ENCODE peak calls at places on chromosomes 3 and 15, in four cellular contexts. One of them, this sample, is unnamed.

GRCh38 chr3:9108876-9109569 is 140.4 kb downstream of the SRGAP3 start:
- DNase-seq in activated naive CD4-positive, alpha-beta T cell treated with anti-CD3 and anti-CD28 coated beads, Interleukin-2, amount 10 ng/mL, durations not matched to agents 7 days and 5 days: no peak
- DNase-seq in activated CD8-positive, alpha-beta T cell treated with anti-CD3 and anti-CD28 coated beads for 36 hours: no peak
- DNase-seq in type B pancreatic cell: no peak
- DNase-seq in this sample: no peak

GRCh38 chr15:29126208-29126536 is 143.4 kb downstream of the NSMCE3 start:
- DNase-seq in activated CD8-positive, alpha-beta T cell treated with anti-CD3 and anti-CD28 coated beads for 36 hours: no peak
- DNase-seq in activated naive CD4-positive, alpha-beta T cell treated with anti-CD3 and anti-CD28 coated beads, Interleukin-2, amount 10 ng/mL, durations not matched to agents 7 days and 5 days: no peak
- DNase-seq in type B pancreatic cell: no peak
- DNase-seq in this sample: no peak

GRCh38 chr15:62560943-62561571 is 396.0 kb upstream of the C2CD4B start:
- DNase-seq in activated CD8-positive, alpha-beta T cell treated with anti-CD3 and anti-CD28 coated beads for 36 hours: no peak
- DNase-seq in activated naive CD4-positive, alpha-beta T cell treated with anti-CD3 and anti-CD28 coated beads, Interleukin-2, amount 10 ng/mL, durations not matched to agents 7 days and 5 days: no peak
- DNase-seq in type B pancreatic cell: no peak
- DNase-seq in this sample: no peak

GRCh38 chr3:55481067-55481917 is 5.8 kb downstream of the WNT5A start:
- DNase-seq in type B pancreatic cell: no peak
- DNase-seq in activated naive CD4-positive, alpha-beta T cell treated with anti-CD3 and anti-CD28 coated beads, Interleukin-2, amount 10 ng/mL, durations not matched to agents 7 days and 5 days: no peak
- DNase-seq in activated CD8-positive, alpha-beta T cell treated with anti-CD3 and anti-CD28 coated beads for 36 hours: no peak
- DNase-seq in this sample: peak; percentile 50

GRCh38 chr15:70793694-70794093 is 30.3 kb upstream of the UACA start:
- DNase-seq in activated naive CD4-positive, alpha-beta T cell treated with anti-CD3 and anti-CD28 coated beads, Interleukin-2, amount 10 ng/mL, durations not matched to agents 7 days and 5 days: no peak
- DNase-seq in activated CD8-positive, alpha-beta T cell treated with anti-CD3 and anti-CD28 coated beads for 36 hours: no peak
- DNase-seq in type B pancreatic cell: no peak
- DNase-seq in this sample: no peak

GRCh38 chr3:10196389-10197052 is 31.8 kb downstream of the IRAK2 start:
- DNase-seq in activated CD8-positive, alpha-beta T cell treated with anti-CD3 and anti-CD28 coated beads for 36 hours: no peak
- DNase-seq in activated naive CD4-positive, alpha-beta T cell treated with anti-CD3 and anti-CD28 coated beads, Interleukin-2, amount 10 ng/mL, durations not matched to agents 7 days and 5 days: peak; percentile 37
- DNase-seq in type B pancreatic cell: no peak
- DNase-seq in this sample: peak; percentile 60

GRCh38 chr3:157132341-157132740 is 27.6 kb downstream of the CCNL1 start:
- DNase-seq in type B pancreatic cell: no peak
- DNase-seq in activated CD8-positive, alpha-beta T cell treated with anti-CD3 and anti-CD28 coated beads for 36 hours: no peak
- DNase-seq in activated naive CD4-positive, alpha-beta T cell treated with anti-CD3 and anti-CD28 coated beads, Interleukin-2, amount 10 ng/mL, durations not matched to agents 7 days and 5 days: no peak
- DNase-seq in this sample: no peak

GRCh38 chr15:90463381-90463780 is 66.3 kb upstream of the CRTC3 start:
- DNase-seq in activated naive CD4-positive, alpha-beta T cell treated with anti-CD3 and anti-CD28 coated beads, Interleukin-2, amount 10 ng/mL, durations not matched to agents 7 days and 5 days: no peak
- DNase-seq in activated CD8-positive, alpha-beta T cell treated with anti-CD3 and anti-CD28 coated beads for 36 hours: no peak
- DNase-seq in type B pancreatic cell: no peak
- DNase-seq in this sample: no peak

GRCh38 chr3:195077611-195078540 is 193.1 kb downstream of the XXYLT1 start:
- DNase-seq in activated CD8-positive, alpha-beta T cell treated with anti-CD3 and anti-CD28 coated beads for 36 hours: no peak
- DNase-seq in activated naive CD4-positive, alpha-beta T cell treated with anti-CD3 and anti-CD28 coated beads, Interleukin-2, amount 10 ng/mL, durations not matched to agents 7 days and 5 days: peak; percentile 10
- DNase-seq in type B pancreatic cell: no peak
- DNase-seq in this sample: no peak

GRCh38 chr3:124833710-124834332 is 53.3 kb downstream of the ITGB5 start:
- DNase-seq in activated CD8-positive, alpha-beta T cell treated with anti-CD3 and anti-CD28 coated beads for 36 hours: no peak
- DNase-seq in type B pancreatic cell: no peak
- DNase-seq in activated naive CD4-positive, alpha-beta T cell treated with anti-CD3 and anti-CD28 coated beads, Interleukin-2, amount 10 ng/mL, durations not matched to agents 7 days and 5 days: no peak
- DNase-seq in this sample: no peak

GRCh38 chr15:69974321-69974720 is 123.4 kb downstream of the TLE3 start:
- DNase-seq in activated CD8-positive, alpha-beta T cell treated with anti-CD3 and anti-CD28 coated beads for 36 hours: no peak
- DNase-seq in activated naive CD4-positive, alpha-beta T cell treated with anti-CD3 and anti-CD28 coated beads, Interleukin-2, amount 10 ng/mL, durations not matched to agents 7 days and 5 days: no peak
- DNase-seq in type B pancreatic cell: no peak
- DNase-seq in this sample: no peak

GRCh38 chr15:80512729-80513670 is 108.8 kb downstream of the ARNT2 start:
- DNase-seq in activated CD8-positive, alpha-beta T cell treated with anti-CD3 and anti-CD28 coated beads for 36 hours: peak; percentile 5
- DNase-seq in activated naive CD4-positive, alpha-beta T cell treated with anti-CD3 and anti-CD28 coated beads, Interleukin-2, amount 10 ng/mL, durations not matched to agents 7 days and 5 days: no peak
- DNase-seq in type B pancreatic cell: no peak
- DNase-seq in this sample: no peak

GRCh38 chr3:141955163-141955562 is 78.7 kb downstream of the ATP1B3 start:
- DNase-seq in activated CD8-positive, alpha-beta T cell treated with anti-CD3 and anti-CD28 coated beads for 36 hours: no peak
- DNase-seq in activated naive CD4-positive, alpha-beta T cell treated with anti-CD3 and anti-CD28 coated beads, Interleukin-2, amount 10 ng/mL, durations not matched to agents 7 days and 5 days: no peak
- DNase-seq in type B pancreatic cell: no peak
- DNase-seq in this sample: no peak

GRCh38 chr3:86995537-86995936 is 4.6 kb upstream of the VGLL3 start:
- DNase-seq in activated naive CD4-positive, alpha-beta T cell treated with anti-CD3 and anti-CD28 coated beads, Interleukin-2, amount 10 ng/mL, durations not matched to agents 7 days and 5 days: no peak
- DNase-seq in activated CD8-positive, alpha-beta T cell treated with anti-CD3 and anti-CD28 coated beads for 36 hours: no peak
- DNase-seq in type B pancreatic cell: no peak
- DNase-seq in this sample: no peak

GRCh38 chr3:133932009-133932408 is 36.3 kb upstream of the RAB6B start:
- DNase-seq in activated CD8-positive, alpha-beta T cell treated with anti-CD3 and anti-CD28 coated beads for 36 hours: no peak
- DNase-seq in activated naive CD4-positive, alpha-beta T cell treated with anti-CD3 and anti-CD28 coated beads, Interleukin-2, amount 10 ng/mL, durations not matched to agents 7 days and 5 days: no peak
- DNase-seq in type B pancreatic cell: peak; percentile 25
- DNase-seq in this sample: no peak

GRCh38 chr15:32952901-32953889 is 235.4 kb downstream of the GREM1 start:
- DNase-seq in activated naive CD4-positive, alpha-beta T cell treated with anti-CD3 and anti-CD28 coated beads, Interleukin-2, amount 10 ng/mL, durations not matched to agents 7 days and 5 days: no peak
- DNase-seq in activated CD8-positive, alpha-beta T cell treated with anti-CD3 and anti-CD28 coated beads for 36 hours: no peak
- DNase-seq in type B pancreatic cell: no peak
- DNase-seq in this sample: no peak

GRCh38 chr3:15325228-15325627 is 7.2 kb downstream of the SH3BP5 start:
- DNase-seq in type B pancreatic cell: no peak
- DNase-seq in activated naive CD4-positive, alpha-beta T cell treated with anti-CD3 and anti-CD28 coated beads, Interleukin-2, amount 10 ng/mL, durations not matched to agents 7 days and 5 days: no peak
- DNase-seq in activated CD8-positive, alpha-beta T cell treated with anti-CD3 and anti-CD28 coated beads for 36 hours: no peak
- DNase-seq in this sample: no peak

GRCh38 chr15:57866149-57866736 is 159.7 kb downstream of the POLR2M start:
- DNase-seq in type B pancreatic cell: no peak
- DNase-seq in activated naive CD4-positive, alpha-beta T cell treated with anti-CD3 and anti-CD28 coated beads, Interleukin-2, amount 10 ng/mL, durations not matched to agents 7 days and 5 days: peak; percentile 72
- DNase-seq in activated CD8-positive, alpha-beta T cell treated with anti-CD3 and anti-CD28 coated beads for 36 hours: peak; percentile 78
- DNase-seq in this sample: no peak

GRCh38 chr3:179898024-179898423 is 138.7 kb downstream of the PEX5L start:
- DNase-seq in activated naive CD4-positive, alpha-beta T cell treated with anti-CD3 and anti-CD28 coated beads, Interleukin-2, amount 10 ng/mL, durations not matched to agents 7 days and 5 days: peak; percentile 29
- DNase-seq in type B pancreatic cell: no peak
- DNase-seq in activated CD8-positive, alpha-beta T cell treated with anti-CD3 and anti-CD28 coated beads for 36 hours: peak; percentile 38
- DNase-seq in this sample: no peak

GRCh38 chr3:124664804-124665203 is 65.4 kb upstream of the UMPS start:
- DNase-seq in activated naive CD4-positive, alpha-beta T cell treated with anti-CD3 and anti-CD28 coated beads, Interleukin-2, amount 10 ng/mL, durations not matched to agents 7 days and 5 days: no peak
- DNase-seq in activated CD8-positive, alpha-beta T cell treated with anti-CD3 and anti-CD28 coated beads for 36 hours: no peak
- DNase-seq in type B pancreatic cell: no peak
- DNase-seq in this sample: no peak

GRCh38 chr15:57516327-57517026 is 75.2 kb upstream of the MYZAP start:
- DNase-seq in type B pancreatic cell: no peak
- DNase-seq in activated CD8-positive, alpha-beta T cell treated with anti-CD3 and anti-CD28 coated beads for 36 hours: no peak
- DNase-seq in activated naive CD4-positive, alpha-beta T cell treated with anti-CD3 and anti-CD28 coated beads, Interleukin-2, amount 10 ng/mL, durations not matched to agents 7 days and 5 days: no peak
- DNase-seq in this sample: no peak

GRCh38 chr3:52055537-52056351 is 627 bp downstream of the DUSP7 start:
- DNase-seq in activated naive CD4-positive, alpha-beta T cell treated with anti-CD3 and anti-CD28 coated beads, Interleukin-2, amount 10 ng/mL, durations not matched to agents 7 days and 5 days: peak; percentile 62
- DNase-seq in activated CD8-positive, alpha-beta T cell treated with anti-CD3 and anti-CD28 coated beads for 36 hours: peak; percentile 61
- DNase-seq in type B pancreatic cell: no peak
- DNase-seq in this sample: no peak

GRCh38 chr3:38015485-38015884 is 14.0 kb downstream of the PLCD1 start:
- DNase-seq in type B pancreatic cell: no peak
- DNase-seq in activated CD8-positive, alpha-beta T cell treated with anti-CD3 and anti-CD28 coated beads for 36 hours: no peak
- DNase-seq in activated naive CD4-positive, alpha-beta T cell treated with anti-CD3 and anti-CD28 coated beads, Interleukin-2, amount 10 ng/mL, durations not matched to agents 7 days and 5 days: no peak
- DNase-seq in this sample: no peak

GRCh38 chr3:172323894-172324590 is 124.2 kb downstream of the GHSR start:
- DNase-seq in activated naive CD4-positive, alpha-beta T cell treated with anti-CD3 and anti-CD28 coated beads, Interleukin-2, amount 10 ng/mL, durations not matched to agents 7 days and 5 days: no peak
- DNase-seq in activated CD8-positive, alpha-beta T cell treated with anti-CD3 and anti-CD28 coated beads for 36 hours: no peak
- DNase-seq in type B pancreatic cell: no peak
- DNase-seq in this sample: no peak